ENCODE peak calls at places on chromosomes 16 and 17, in five cellular contexts. E is sigmoid colon, V is IMR-90, F is body of pancreas, A is fibroblast of lung. S is an unnamed sample.

GRCh38 chr16:71311553-71312158 is 22.5 kb upstream of the CMTR2 start:
- DNase-seq in E (no peak), V (peak; percentile 5), F (peak; percentile 24), A (peak; percentile 6), S (peak; percentile 27)

GRCh38 chr17:81961087-81961514 is at the start of gene NOTUM:
- DNase-seq in E (no peak), V (peak; percentile 12), F (no peak), A (peak; percentile 29), S (peak; percentile 30)

GRCh38 chr17:63881935-63882601 is at the start of gene GH2:
- DNase-seq in E (no peak), V (peak; percentile 34), F (peak; percentile 62), A (peak; percentile 23), S (peak; percentile 62)

GRCh38 chr16:2860826-2861567 is 3.0 kb upstream of the PRSS22 start:
- DNase-seq in E (no peak), V (peak; percentile 28), F (no peak), A (no peak), S (no peak)

GRCh38 chr17:68182016-68182315 is 65.9 kb upstream of the AMZ2 start:
- DNase-seq in E (no peak), V (no peak), F (no peak), A (no peak), S (no peak)

GRCh38 chr16:29922986-29923501 is 3.0 kb downstream of the KCTD13 start:
- DNase-seq in E (peak; percentile 47), V (no peak), F (no peak), A (no peak), S (no peak)

GRCh38 chr17:29084476-29085148 is 41.7 kb downstream of the PIPOX start:
- DNase-seq in E (peak; percentile 83), V (peak; percentile 55), F (no peak), A (peak; percentile 26), S (peak; percentile 41)

GRCh38 chr16:68506331-68507053 is 32.6 kb upstream of the ZFP90 start:
- DNase-seq in E (no peak), V (peak; percentile 8), F (no peak), A (no peak), S (peak; percentile 35)

GRCh38 chr16:8928467-8928957 is 35.2 kb downstream of the USP7 start:
- DNase-seq in E (no peak), V (peak; percentile 60), F (no peak), A (no peak), S (peak; percentile 54)

GRCh38 chr17:82316651-82317393 is 586 bp downstream of the CD7 start:
- DNase-seq in E (no peak), V (no peak), F (no peak), A (no peak), S (no peak)

GRCh38 chr16:9566099-9566498 is 474.7 kb downstream of the HAPSTR1 start:
- DNase-seq in E (no peak), V (no peak), F (no peak), A (no peak), S (no peak)

GRCh38 chr17:79740413-79740812 is 9.7 kb downstream of the ENPP7 start:
- DNase-seq in E (no peak), V (no peak), F (no peak), A (peak; percentile 19), S (peak; percentile 11)

GRCh38 chr17:66747561-66748275 is 87.2 kb upstream of the CACNG5 start:
- DNase-seq in E (peak; percentile 33), V (peak; percentile 80), F (no peak), A (peak; percentile 89), S (peak; percentile 77)

GRCh38 chr16:10965440-10966039 is 21.2 kb downstream of the CLEC16A start:
- DNase-seq in E (no peak), V (no peak), F (no peak), A (no peak), S (no peak)

GRCh38 chr16:87054856-87055255 is 262.3 kb downstream of the C16orf95 start:
- DNase-seq in E (peak; percentile 14), V (no peak), F (no peak), A (no peak), S (no peak)

GRCh38 chr16:19127674-19128131 is 13.9 kb downstream of the ITPRIPL2 start:
- DNase-seq in E (no peak), V (no peak), F (no peak), A (no peak), S (no peak)

GRCh38 chr17:8837438-8838075 is 29.9 kb downstream of the PIK3R6 start:
- DNase-seq in E (peak; percentile 57), V (no peak), F (peak; percentile 61), A (no peak), S (peak; percentile 6)

GRCh38 chr16:85090166-85090565 is 22.1 kb downstream of the CIBAR2 start:
- DNase-seq in E (no peak), V (peak; percentile 26), F (no peak), A (peak; percentile 60), S (no peak)

GRCh38 chr16:70430667-70431536 is 8.0 kb downstream of the ST3GAL2 start:
- DNase-seq in E (no peak), V (peak; percentile 24), F (no peak), A (no peak), S (peak; percentile 32)

GRCh38 chr17:57485916-57486315 is 229.6 kb downstream of the MSI2 start:
- DNase-seq in E (no peak), V (no peak), F (no peak), A (no peak), S (no peak)

GRCh38 chr17:78001182-78001581 is 42.7 kb downstream of the TNRC6C start:
- DNase-seq in E (no peak), V (peak; percentile 19), F (no peak), A (peak; percentile 9), S (peak; percentile 44)

GRCh38 chr17:11701906-11702305 is 103.6 kb downstream of the DNAH9 start:
- DNase-seq in E (no peak), V (no peak), F (no peak), A (no peak), S (no peak)

GRCh38 chr16:71339481-71340171 is 18.9 kb upstream of the CALB2 start:
- DNase-seq in E (no peak), V (no peak), F (no peak), A (no peak), S (no peak)

GRCh38 chr16:86298166-86299131 is 211.9 kb upstream of the FOXF1 start:
- DNase-seq in E (peak; percentile 87), V (peak; percentile 88), F (no peak), A (peak; percentile 51), S (peak; percentile 55)

GRCh38 chr16:2026461-2027023 is at the start of gene NHERF2:
- DNase-seq in E (no peak), V (no peak), F (no peak), A (no peak), S (no peak)

GRCh38 chr17:12987120-12987519 is 30.7 kb downstream of the ELAC2 start:
- DNase-seq in E (no peak), V (no peak), F (no peak), A (no peak), S (no peak)

GRCh38 chr17:63433746-63434591 is 12.1 kb downstream of the CYB561 start:
- DNase-seq in E (peak; percentile 93), V (peak; percentile 92), F (peak; percentile 67), A (peak; percentile 95), S (peak; percentile 97)

GRCh38 chr16:70433456-70434103 is 5.3 kb downstream of the ST3GAL2 start:
- DNase-seq in E (peak; percentile 84), V (peak; percentile 87), F (no peak), A (peak; percentile 77), S (peak; percentile 67)

GRCh38 chr17:2909853-2910234 is 113.6 kb downstream of the RAP1GAP2 start:
- DNase-seq in E (no peak), V (no peak), F (no peak), A (no peak), S (peak; percentile 37)

GRCh38 chr16:777826-778225 is 10.4 kb downstream of the RPUSD1 start:
- DNase-seq in E (no peak), V (peak; percentile 19), F (no peak), A (peak; percentile 37), S (peak; percentile 12)

GRCh38 chr16:14307623-14308356 is 236.7 kb downstream of the MRTFB start:
- DNase-seq in E (no peak), V (no peak), F (peak; percentile 64), A (peak; percentile 34), S (peak; percentile 13)

GRCh38 chr17:17508019-17508535 is 11.9 kb upstream of the RASD1 start:
- DNase-seq in E (no peak), V (no peak), F (no peak), A (no peak), S (no peak)

GRCh38 chr16:58428621-58429557 is 36.6 kb downstream of the GINS3 start:
- DNase-seq in E (no peak), V (no peak), F (no peak), A (peak; percentile 19), S (no peak)

GRCh38 chr17:7043544-7044268 is at the start of gene SLC16A11:
- DNase-seq in E (no peak), V (peak; percentile 21), F (peak; percentile 55), A (no peak), S (peak; percentile 84)

GRCh38 chr16:89565506-89566372 is 5.3 kb downstream of the RPL13 start:
- DNase-seq in E (no peak), V (peak; percentile 44), F (peak; percentile 74), A (peak; percentile 56), S (peak; percentile 53)

GRCh38 chr17:47905221-47905733 is 9.2 kb downstream of the SP2 start:
- DNase-seq in E (peak; percentile 91), V (peak; percentile 78), F (peak; percentile 55), A (peak; percentile 87), S (peak; percentile 90)

GRCh38 chr17:15965510-15965909 is 20.6 kb downstream of the ADORA2B start:
- DNase-seq in E (peak; percentile 21), V (no peak), F (no peak), A (no peak), S (no peak)

GRCh38 chr16:28294201-28294600 is 1.9 kb downstream of the SBK1 start:
- DNase-seq in E (no peak), V (no peak), F (no peak), A (no peak), S (no peak)
- H3K4me3 ChIP-seq in E (no peak overlapping the region), V (no peak overlapping the region), F (no peak overlapping the region), A (no peak overlapping the region), S (no peak overlapping the region)

GRCh38 chr17:565506-565905 is 149.1 kb downstream of the VPS53 start:
- DNase-seq in E (no peak), V (no peak), F (no peak), A (no peak), S (peak; percentile 6)
- TF ChIP-seq CTCF in E (no peak), V (peak; percentile 26), F (no peak), A (no peak), S (peak; percentile 40)

GRCh38 chr16:56989988-56990387 is 631 bp downstream of the NLRC5 start:
- DNase-seq in E (no peak), V (no peak), F (no peak), A (no peak), S (no peak)
- H3K4me3 ChIP-seq in E (peak overlapping the region; percentile 69), V (peak overlapping the region; percentile 69), F (peak overlapping the region; percentile 80), A (peak overlapping the region; percentile 80), S (peak overlapping the region; percentile 81)

DNA sequence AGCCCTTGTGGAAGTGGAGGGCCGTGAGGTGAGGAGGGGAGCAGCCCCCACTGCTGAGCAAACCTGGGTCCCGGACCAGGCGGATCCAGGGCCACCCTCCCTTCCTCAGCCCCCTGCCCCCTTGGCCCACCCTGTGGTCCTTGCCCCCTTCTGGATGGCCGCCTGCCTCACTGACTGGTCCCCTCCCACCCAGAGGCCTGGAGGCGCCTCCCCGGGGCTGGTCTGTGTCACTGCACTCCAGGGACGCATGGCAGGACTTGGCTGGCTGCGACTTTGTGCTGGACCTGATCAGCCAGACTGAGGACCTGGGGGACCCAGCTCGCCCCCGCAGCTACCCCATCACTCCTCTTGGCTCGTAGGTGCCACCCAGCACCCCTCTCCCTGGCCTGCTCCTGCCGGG is 19.2 kb upstream of the SMIM5 start:
- DNase-seq in E (no peak), V (no peak), F (no peak), A (no peak), S (no peak)
- TF ChIP-seq CTCF in E (no peak), V (peak; percentile 19), F (no peak), A (no peak), S (peak; percentile 16)

S was measured in choroid plexus epithelial cell.